ENCODE peak calls at places on chromosome 12, in seven cellular contexts. W, P, Y, U, X, O and T are unnamed samples.

GRCh38 chr12:119412811-119413794 is 78.6 kb downstream of the CCDC60 start:
- DNase-seq in X (peak), Y (no peak), O (peak), P (no peak), U (peak), W (no peak), T (no peak)

GRCh38 chr12:121805171-121805687 is 1.4 kb downstream of the SETD1B start:
- DNase-seq in W (peak), O (peak), P (no peak), X (no peak), Y (no peak), U (no peak), T (no peak)

GRCh38 chr12:93390025-93390424 is 12.3 kb downstream of the NUDT4 start:
- DNase-seq in U (no peak), X (no peak), P (no peak), Y (no peak), O (no peak), W (no peak), T (no peak)

GRCh38 chr12:94211011-94211410 is 62.6 kb downstream of the PLXNC1 start:
- DNase-seq in U (no peak), X (no peak), Y (no peak), P (no peak), W (no peak), O (no peak), T (no peak)

GRCh38 chr12:89770391-89770790 is 61.8 kb upstream of the ATP2B1 start:
- DNase-seq in W (no peak), X (no peak), U (no peak), P (no peak), Y (no peak), O (no peak), T (no peak)

GRCh38 chr12:4440187-4440941 is 5.3 kb downstream of the FGF6 start:
- DNase-seq in P (no peak), X (no peak), U (no peak), Y (no peak), O (no peak), W (no peak), T (no peak)

GRCh38 chr12:2826721-2827515 is 7.9 kb downstream of the NRIP2 start:
- DNase-seq in U (no peak), X (no peak), P (no peak), W (no peak), O (no peak), Y (no peak), T (no peak)

GRCh38 chr12:39990122-39991101 is 115.5 kb downstream of the SLC2A13 start:
- DNase-seq in O (peak), U (peak), P (peak), W (peak), Y (peak), X (peak), T (peak)

GRCh38 chr12:42482820-42483533 is 106.6 kb downstream of the PRICKLE1 start:
- DNase-seq in O (peak), Y (peak), X (peak), U (peak), W (peak), P (no peak), T (no peak)

GRCh38 chr12:132151766-132152410 is 7.6 kb downstream of the NOC4L start:
- DNase-seq in Y (peak), O (peak), U (no peak), W (no peak), P (no peak), X (no peak), T (peak)

GRCh38 chr12:72832024-72832423 is 559.9 kb downstream of the TRHDE start:
- DNase-seq in X (no peak), W (no peak), P (no peak), O (no peak), Y (no peak), U (no peak), T (no peak)

GRCh38 chr12:79344855-79345840 is 345.6 kb downstream of the PAWR start:
- DNase-seq in P (no peak), O (peak), Y (no peak), U (peak), X (peak), W (no peak), T (no peak)

GRCh38 chr12:59113831-59114273 is 193.5 kb upstream of the LRIG3 start:
- DNase-seq in U (peak), P (no peak), O (peak), X (peak), W (peak), Y (peak), T (peak)

GRCh38 chr12:130752692-130753230 is 36.7 kb upstream of the RIMBP2 start:
- DNase-seq in Y (no peak), P (no peak), W (no peak), X (no peak), U (no peak), O (peak), T (no peak)

GRCh38 chr12:22743700-22744099 is 118.7 kb downstream of the ETNK1 start:
- DNase-seq in Y (no peak), P (no peak), O (no peak), X (no peak), U (no peak), W (no peak), T (no peak)

GRCh38 chr12:26017484-26018211 is 59.2 kb downstream of the RASSF8 start:
- DNase-seq in U (peak), P (no peak), O (peak), X (peak), W (no peak), Y (no peak), T (no peak)

GRCh38 chr12:75511116-75512048 is at the start of gene KRR1:
- DNase-seq in W (peak), P (peak), Y (peak), X (peak), O (peak), U (peak), T (peak)

DNA sequence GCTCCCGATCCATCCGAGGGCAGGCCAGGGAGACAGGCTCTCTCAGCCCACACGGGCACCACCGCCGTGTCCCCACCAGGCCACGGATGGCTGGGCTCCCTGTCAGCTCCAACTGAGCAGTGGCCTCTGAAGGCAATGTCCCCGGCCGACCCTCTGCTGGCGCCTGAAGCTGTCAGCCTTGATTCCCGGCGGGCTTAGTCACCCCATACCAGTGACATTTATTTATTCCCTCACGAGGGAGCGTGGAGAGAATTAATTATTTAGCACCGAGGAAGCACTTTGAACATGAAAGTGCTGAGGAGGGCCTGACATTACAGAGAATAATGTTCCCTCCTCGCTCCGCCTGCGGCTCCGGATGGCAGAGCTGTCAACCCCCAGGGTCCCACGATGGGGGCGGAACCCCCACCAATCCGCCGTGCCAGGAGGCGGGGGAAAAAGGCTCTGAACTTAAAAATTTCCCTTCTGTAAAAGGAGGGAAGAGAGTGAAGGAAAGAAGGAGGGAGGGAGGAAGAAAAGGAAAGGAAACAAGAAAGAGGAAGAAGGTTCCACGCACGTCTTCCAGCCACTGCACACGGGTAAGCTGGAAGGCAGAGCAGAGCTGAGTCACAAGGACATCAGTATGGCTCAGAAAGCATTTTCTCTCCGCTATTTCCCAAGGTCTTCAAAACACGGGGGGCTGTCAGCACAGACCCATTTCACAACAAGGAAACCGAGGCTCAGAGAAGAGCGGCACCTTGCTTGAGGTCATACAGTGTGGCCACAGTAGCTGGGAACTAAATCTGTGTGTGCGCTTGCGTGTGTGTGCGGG is 108.7 kb upstream of the NCOR2 start:
- DNase-seq in W (no peak), P (no peak), X (no peak), Y (no peak), U (no peak), O (peak), T (peak)
- TF ChIP-seq CTCF in W (no peak), P (no peak), X (no peak), Y (no peak), U (no peak), O (no peak), T (no peak)

GRCh38 chr12:62933871-62934798 is 815 bp downstream of the PPM1H start:
- DNase-seq in U (peak), W (peak), X (peak), O (peak), P (no peak), Y (peak), T (peak)

GRCh38 chr12:62931481-62931880 is 3.5 kb downstream of the PPM1H start:
- DNase-seq in Y (no peak), X (no peak), U (no peak), W (no peak), O (no peak), P (no peak), T (no peak)

GRCh38 chr12:62933220-62933870 is 1.6 kb downstream of the PPM1H start:
- DNase-seq in W (peak), U (peak), Y (no peak), O (peak), X (no peak), P (no peak), T (no peak)

GRCh38 chr12:62930546-62931425 is 4.2 kb downstream of the PPM1H start:
- DNase-seq in Y (no peak), U (no peak), X (no peak), O (no peak), P (no peak), W (no peak), T (no peak)

GRCh38 chr12:62934799-62935674 is at the start of gene PPM1H:
- DNase-seq in P (no peak), X (peak), W (peak), U (peak), O (peak), Y (peak), T (peak)
- TF ChIP-seq CTCF in P (no peak), X (peak), W (peak), U (peak), O (peak), Y (peak), T (peak)

GRCh38 chr12:55955344-55955743 is 10.5 kb downstream of the PMEL start:
- DNase-seq in W (no peak), U (no peak), P (no peak), Y (no peak), X (no peak), O (no peak), T (no peak)
- TF ChIP-seq CTCF in W (no peak), U (no peak), P (no peak), Y (no peak), X (no peak), O (no peak), T (no peak)

GRCh38 chr12:95623554-95624170 is 72.4 kb upstream of the USP44 start:
- DNase-seq in P (no peak), U (peak), W (peak), O (peak), X (peak), Y (peak), T (no peak)
- TF ChIP-seq CTCF in P (no peak), U (peak), W (peak), O (peak), X (peak), Y (peak), T (peak)

GRCh38 chr12:124869011-124869665 is 5.5 kb upstream of the SCARB1 start:
- DNase-seq in P (no peak), X (no peak), U (no peak), Y (peak), W (no peak), O (no peak), T (peak)
- TF ChIP-seq CTCF in P (no peak), X (no peak), U (no peak), Y (no peak), W (no peak), O (no peak), T (no peak)

DNA sequence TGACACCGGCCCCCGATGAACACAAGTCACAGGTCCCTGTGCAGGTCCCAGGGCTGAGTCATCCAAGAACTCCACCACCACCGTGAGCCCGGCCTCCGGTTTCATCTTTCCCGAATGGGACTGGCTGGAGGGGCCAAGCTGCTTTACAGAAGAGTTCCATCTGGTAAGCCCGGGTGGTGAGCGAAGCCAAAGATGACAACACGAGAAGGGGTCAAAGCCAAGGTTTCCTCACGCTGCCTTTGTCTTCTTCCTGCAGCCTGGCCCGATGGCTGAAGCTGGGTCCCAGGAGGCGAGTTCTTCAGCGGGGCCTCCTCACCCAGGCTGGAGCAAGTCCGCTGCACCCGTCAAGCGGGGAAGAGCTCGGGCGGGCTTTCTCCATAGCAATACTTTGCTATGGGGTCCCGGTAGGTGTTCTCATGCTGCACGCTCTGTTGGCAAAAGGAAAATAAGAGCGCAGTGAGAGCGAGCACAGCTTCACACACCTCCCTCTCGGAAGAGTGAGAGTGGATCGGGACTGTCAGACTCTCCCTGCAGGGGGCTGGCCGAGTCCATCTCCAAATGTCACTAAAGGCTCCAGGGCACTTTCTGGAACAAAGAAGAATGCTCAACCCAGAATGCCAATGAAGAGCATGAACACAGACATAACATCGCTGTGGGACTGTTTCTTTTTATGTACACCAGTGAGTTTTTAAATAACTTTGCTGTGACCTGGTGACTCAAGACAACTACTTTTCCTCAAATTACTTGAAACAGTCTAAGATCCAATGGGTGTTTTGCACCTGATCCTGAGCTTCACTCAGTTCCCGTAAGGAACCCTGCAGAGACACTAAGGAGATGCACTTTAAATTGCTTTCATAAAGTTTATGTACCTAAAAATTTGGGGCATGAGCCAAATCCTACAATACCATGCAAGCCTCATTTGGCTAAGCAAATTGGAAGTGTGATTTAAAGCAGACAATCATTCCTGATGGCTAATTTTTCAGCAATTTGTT is 20.1 kb downstream of the SPRING1 start:
- DNase-seq in Y (peak), X (no peak), W (no peak), P (no peak), U (no peak), O (peak), T (no peak)
- TF ChIP-seq CTCF in Y (no peak), X (no peak), W (no peak), P (no peak), U (no peak), O (no peak), T (no peak)

DNA sequence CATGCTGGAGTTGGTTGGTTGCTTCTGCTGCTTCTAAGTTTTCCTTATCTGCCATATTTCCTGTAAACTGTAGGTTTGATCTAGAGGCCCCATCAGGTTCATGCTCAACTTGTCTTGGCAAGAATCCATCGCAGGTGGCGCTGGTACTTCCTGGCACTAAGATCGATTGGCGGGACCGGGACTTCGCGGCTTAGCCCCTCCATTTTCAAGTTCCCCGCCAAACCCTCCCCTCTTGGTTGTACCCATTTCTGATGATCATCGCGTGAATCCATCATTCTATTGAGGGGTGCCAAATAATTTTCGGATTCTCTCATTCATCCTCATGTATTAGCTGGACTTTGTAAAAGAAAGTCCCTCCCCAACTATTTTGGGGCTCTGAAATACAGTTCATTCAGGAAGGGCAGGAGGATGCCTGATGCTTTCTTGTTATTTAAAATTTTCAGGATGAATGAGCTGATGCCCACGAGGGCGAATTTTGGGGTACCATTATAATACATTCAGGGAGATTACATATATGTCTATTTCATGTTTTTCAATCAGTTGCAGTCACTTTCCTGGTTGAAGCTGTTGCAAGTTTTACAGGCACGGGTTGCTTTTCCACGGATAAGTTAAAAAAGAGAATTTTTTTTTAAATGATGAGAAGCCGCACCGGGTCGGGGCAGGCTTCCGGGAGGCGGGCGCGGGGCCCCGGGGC is 424 bp upstream of the BRI3BP start:
- DNase-seq in P (peak), W (peak), O (peak), U (peak), Y (peak), X (peak), T (no peak)
- TF ChIP-seq CTCF in P (peak), W (no peak), O (peak), U (peak), Y (peak), X (peak), T (peak)